ENCODE peak calls at places on chromosomes 13 and 19, in seven cellular contexts. S, U, M, X, A, G and O are unnamed samples.
A peak's percentile ranks its signal among the peaks of the same experiment; 100 is the strongest.

GRCh38 chr13:53250272-53250875 is 221.8 kb downstream of the OLFM4 start:
- DNase-seq in S (no peak), U (peak; percentile 73), M (peak; percentile 74), X (peak; percentile 56), A (no peak), G (peak; percentile 15), O (peak; percentile 48)

GRCh38 chr13:24985102-24985501 is 110.8 kb upstream of the PABPC3 start:
- DNase-seq in S (peak; percentile 36), U (peak; percentile 49), M (no peak), X (no peak), A (no peak), G (no peak), O (no peak)

GRCh38 chr13:112751617-112752016 is 61.8 kb downstream of the ATP11A start:
- DNase-seq in S (no peak), U (no peak), M (no peak), X (no peak), A (no peak), G (no peak), O (no peak)

GRCh38 chr13:100394005-100394695 is 194.4 kb downstream of the GGACT start:
- DNase-seq in S (no peak), U (peak; percentile 20), M (no peak), X (peak; percentile 86), A (no peak), G (peak; percentile 51), O (no peak)

GRCh38 chr19:10173527-10173926 is 21.2 kb downstream of the DNMT1 start:
- DNase-seq in S (no peak), U (no peak), M (no peak), X (no peak), A (no peak), G (no peak), O (no peak)

GRCh38 chr13:106756446-106756845 is 188.5 kb upstream of the ARGLU1 start:
- DNase-seq in S (no peak), U (no peak), M (no peak), X (no peak), A (no peak), G (no peak), O (no peak)

GRCh38 chr13:33793726-33794125 is 24.2 kb upstream of the RFC3 start:
- DNase-seq in S (no peak), U (no peak), M (no peak), X (no peak), A (no peak), G (no peak), O (no peak)

GRCh38 chr19:54454781-54455675 is 6.0 kb downstream of the LENG8 start:
- DNase-seq in S (no peak), U (no peak), M (no peak), X (no peak), A (no peak), G (no peak), O (no peak)

GRCh38 chr19:16325671-16326400 is 1.2 kb downstream of the KLF2 start:
- DNase-seq in S (peak; percentile 79), U (no peak), M (no peak), X (no peak), A (peak; percentile 87), G (no peak), O (no peak)

GRCh38 chr19:49390978-49391304 is 2.9 kb downstream of the KASH5 start:
- DNase-seq in S (no peak), U (peak; percentile 30), M (no peak), X (no peak), A (no peak), G (no peak), O (no peak)

GRCh38 chr19:49390131-49390977 is 2.3 kb downstream of the KASH5 start:
- DNase-seq in S (no peak), U (no peak), M (no peak), X (no peak), A (no peak), G (no peak), O (no peak)

GRCh38 chr19:49391581-49392399 is 3.7 kb downstream of the KASH5 start:
- DNase-seq in S (peak; percentile 87), U (peak; percentile 92), M (peak; percentile 63), X (peak; percentile 60), A (peak; percentile 82), G (peak; percentile 40), O (peak; percentile 85)

GRCh38 chr19:49389406-49389805 is 1.4 kb downstream of the KASH5 start:
- DNase-seq in S (no peak), U (no peak), M (no peak), X (no peak), A (no peak), G (no peak), O (no peak)

GRCh38 chr19:49387936-49388372 is at the start of gene KASH5:
- DNase-seq in S (no peak), U (peak; percentile 90), M (no peak), X (no peak), A (no peak), G (no peak), O (no peak)
- TF ChIP-seq SP1 in S (no peak), U (no peak), M (no peak), X (no peak), A (no peak), G (no peak), O (no peak)

DNA sequence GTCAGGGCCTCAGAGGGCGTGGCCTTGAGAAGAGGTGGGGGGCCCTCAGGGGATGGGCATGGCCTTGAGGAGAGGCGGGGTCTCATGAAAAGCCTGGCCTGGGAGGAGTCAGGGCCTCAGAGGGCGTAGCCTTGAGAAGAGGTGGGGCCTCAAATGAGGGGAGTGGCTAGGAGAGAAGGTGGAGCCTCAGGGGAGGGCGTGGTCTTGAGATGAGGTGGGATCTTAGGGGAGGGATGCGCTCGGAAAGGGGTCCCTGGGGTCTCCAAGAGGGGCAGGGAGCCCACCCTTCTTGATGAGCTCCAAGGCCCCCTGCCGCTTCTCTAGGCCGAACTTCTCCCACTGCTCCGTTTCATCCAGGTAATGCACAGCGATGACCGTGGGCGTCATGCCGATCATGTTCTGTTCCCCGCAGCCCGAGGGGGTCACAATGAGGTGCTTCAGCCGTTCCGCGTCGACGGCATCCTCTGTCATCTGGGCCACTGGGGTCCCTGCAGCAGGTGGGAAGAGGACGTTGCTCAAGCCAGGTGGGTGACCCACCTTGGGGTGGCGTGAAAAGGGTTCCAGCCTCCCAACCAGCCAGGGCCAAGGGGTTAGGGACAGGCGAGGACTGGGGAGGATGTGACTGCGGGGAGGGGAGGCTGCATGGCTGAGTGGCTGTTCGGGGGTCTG is 24.3 kb upstream of the TNFSF14 start:
- DNase-seq in S (no peak), U (peak; percentile 62), M (peak; percentile 53), X (peak; percentile 38), A (no peak), G (no peak), O (no peak)
- TF ChIP-seq SP1 in S (no peak), U (no peak), M (no peak), X (no peak), A (no peak), G (no peak), O (no peak)

GRCh38 chr13:110946171-110946570 is 31.3 kb upstream of the ANKRD10 start:
- DNase-seq in S (no peak), U (no peak), M (no peak), X (no peak), A (no peak), G (no peak), O (no peak)

GRCh38 chr13:110949116-110949515 is 34.2 kb upstream of the ANKRD10 start:
- DNase-seq in S (no peak), U (no peak), M (no peak), X (no peak), A (no peak), G (no peak), O (no peak)

GRCh38 chr13:110942248-110942981 is 27.5 kb upstream of the ANKRD10 start:
- DNase-seq in S (no peak), U (no peak), M (no peak), X (no peak), A (no peak), G (peak; percentile 64), O (no peak)

GRCh38 chr13:110944968-110945952 is 30.4 kb upstream of the ANKRD10 start:
- DNase-seq in S (no peak), U (no peak), M (no peak), X (no peak), A (no peak), G (no peak), O (no peak)

DNA sequence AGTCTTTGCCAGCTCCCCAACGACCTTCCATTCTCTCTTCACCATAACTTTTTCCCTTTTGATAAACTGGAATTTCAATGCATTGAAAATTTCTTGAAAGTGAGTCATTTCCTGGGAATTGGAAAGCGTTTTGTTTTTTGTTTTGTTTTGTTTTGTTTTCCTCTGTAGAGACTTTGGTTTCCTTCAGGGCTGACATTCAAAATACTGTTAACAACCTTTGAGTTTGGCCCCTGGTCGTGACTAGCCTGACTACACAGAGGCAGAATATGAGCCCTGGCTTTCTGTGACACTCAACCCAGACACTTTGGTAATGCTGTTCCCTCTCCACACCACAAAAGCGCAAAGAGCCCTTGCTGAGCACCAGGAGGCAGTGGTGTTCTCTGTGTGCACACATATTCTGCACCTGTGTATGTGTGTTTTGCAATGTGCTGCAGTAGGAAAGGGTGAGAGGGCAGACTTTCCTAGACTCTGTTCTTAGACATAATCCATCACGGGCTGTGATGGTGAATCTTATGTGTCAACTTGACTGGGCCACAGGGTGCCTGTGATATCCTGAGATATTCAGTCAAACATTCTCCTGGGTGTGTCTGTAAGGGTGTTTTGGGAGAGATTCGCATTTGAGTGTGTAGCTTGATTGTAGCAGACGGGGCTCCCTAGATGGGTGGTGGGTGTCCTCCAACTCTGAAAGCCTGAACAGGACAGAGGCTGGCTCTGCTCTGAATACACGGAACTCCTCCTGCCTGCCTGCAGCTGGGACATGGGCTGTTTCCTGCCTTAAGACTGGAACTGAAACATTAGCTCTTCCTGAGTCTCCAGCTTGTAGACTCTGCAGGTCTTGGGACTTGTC is 29.5 kb upstream of the ANKRD10 start:
- DNase-seq in S (peak; percentile 33), U (peak; percentile 81), M (peak; percentile 52), X (peak; percentile 77), A (no peak), G (no peak), O (peak; percentile 24)
- TF ChIP-seq SP1 in S (no peak), U (no peak), M (no peak), X (no peak), A (no peak), G (no peak), O (no peak)

GRCh38 chr13:75395056-75395455 is 86.9 kb downstream of the TBC1D4 start:
- DNase-seq in S (no peak), U (no peak), M (no peak), X (no peak), A (no peak), G (no peak), O (no peak)
- TF ChIP-seq SP1 in S (no peak), U (no peak), M (no peak), X (no peak), A (no peak), G (no peak), O (no peak)

GRCh38 chr19:31519216-31519615 is 170.0 kb upstream of the TSHZ3 start:
- DNase-seq in S (no peak), U (no peak), M (no peak), X (no peak), A (peak; percentile 11), G (no peak), O (no peak)

GRCh38 chr19:31516756-31517155 is 167.5 kb upstream of the TSHZ3 start:
- DNase-seq in S (peak; percentile 26), U (no peak), M (no peak), X (no peak), A (peak; percentile 48), G (no peak), O (no peak)

GRCh38 chr19:31518626-31519025 is 169.4 kb upstream of the TSHZ3 start:
- DNase-seq in S (no peak), U (no peak), M (no peak), X (no peak), A (peak; percentile 38), G (no peak), O (no peak)

GRCh38 chr19:31517466-31518180 is 168.4 kb upstream of the TSHZ3 start:
- DNase-seq in S (no peak), U (no peak), M (no peak), X (no peak), A (peak; percentile 36), G (no peak), O (no peak)

GRCh38 chr19:31518216-31518615 is 169.0 kb upstream of the TSHZ3 start:
- DNase-seq in S (no peak), U (no peak), M (no peak), X (no peak), A (peak; percentile 30), G (no peak), O (no peak)
- TF ChIP-seq SP1 in S (no peak), U (no peak), M (no peak), X (no peak), A (no peak), G (no peak), O (no peak)